ENCODE peak calls at places on chromosomes 11 and 22, in eight cellular contexts. Y is fibroblast of the aortic adventitia, H is upper lobe of right lung, U is MG63, D is HAP-1, Q is mammary epithelial cell, W is astrocyte of the spinal cord, G is bronchial epithelial cell. F is an unnamed sample.

GRCh38 chr22:37254206-37254866 is 10.3 kb upstream of the RAC2 start:
- DNase-seq in Y (peak; percentile 78), H (peak; percentile 5), U (peak; percentile 41), D (no peak), Q (peak; percentile 76), W (peak; percentile 73), G (peak; percentile 83), F (peak; percentile 27)

GRCh38 chr11:121665211-121665838 is 212.6 kb upstream of the SORL1-AS1 start:
- DNase-seq in Y (no peak), H (no peak), U (no peak), D (no peak), Q (no peak), W (no peak), G (no peak), F (no peak)

GRCh38 chr11:7413961-7414728 is 71.2 kb upstream of the OLFML1 start:
- DNase-seq in Y (no peak), H (no peak), U (no peak), D (no peak), Q (no peak), W (no peak), G (peak; percentile 68), F (no peak)

GRCh38 chr11:102109896-102110760 is at the start of gene YAP1:
- DNase-seq in Y (peak; percentile 91), H (peak; percentile 95), U (peak; percentile 98), D (peak; percentile 93), Q (peak; percentile 95), W (peak; percentile 97), G (peak; percentile 67), F (peak; percentile 93)

GRCh38 chr22:37503850-37504249 is 15.4 kb downstream of the CARD10 start:
- DNase-seq in Y (no peak), H (peak; percentile 60), U (no peak), D (no peak), Q (no peak), W (no peak), G (no peak), F (no peak)

GRCh38 chr22:47795477-47796127 is 1033.2 kb downstream of the TBC1D22A start:
- DNase-seq in Y (no peak), H (no peak), U (no peak), D (no peak), Q (no peak), W (no peak), G (no peak), F (no peak)

GRCh38 chr11:118961591-118961990 is 5.5 kb downstream of the UPK2 start:
- DNase-seq in Y (no peak), H (no peak), U (no peak), D (no peak), Q (no peak), W (no peak), G (no peak), F (peak; percentile 56)

GRCh38 chr22:49418341-49418894 is 409.3 kb downstream of the BRD1 start:
- DNase-seq in Y (no peak), H (no peak), U (no peak), D (no peak), Q (no peak), W (no peak), G (no peak), F (no peak)

GRCh38 chr11:131491503-131491902 is 121.1 kb downstream of the NTM start:
- DNase-seq in Y (peak; percentile 8), H (no peak), U (no peak), D (no peak), Q (peak; percentile 21), W (no peak), G (peak; percentile 84), F (no peak)

GRCh38 chr11:66329165-66329673 is 7.0 kb downstream of the RIN1 start:
- DNase-seq in Y (no peak), H (no peak), U (no peak), D (no peak), Q (no peak), W (no peak), G (no peak), F (peak; percentile 40)

GRCh38 chr11:57395905-57396623 is 5.6 kb upstream of the PRG2 start:
- DNase-seq in Y (no peak), H (no peak), U (no peak), D (no peak), Q (no peak), W (no peak), G (no peak), F (no peak)

GRCh38 chr22:48242461-48242864 is 1480.0 kb downstream of the TBC1D22A start:
- DNase-seq in Y (no peak), H (no peak), U (no peak), D (no peak), Q (no peak), W (no peak), G (no peak), F (no peak)

GRCh38 chr11:106173291-106173690 is 95.8 kb downstream of the AASDHPPT start:
- DNase-seq in Y (no peak), H (no peak), U (no peak), D (no peak), Q (no peak), W (no peak), G (no peak), F (no peak)

GRCh38 chr11:60831143-60831500 is 10.8 kb upstream of the CCDC86 start:
- DNase-seq in Y (peak; percentile 80), H (peak; percentile 91), U (peak; percentile 65), D (peak; percentile 86), Q (peak; percentile 72), W (peak; percentile 79), G (peak; percentile 76), F (peak; percentile 95)

GRCh38 chr22:28759861-28760560 is 12.5 kb upstream of the CCDC117 start:
- DNase-seq in Y (no peak), H (no peak), U (no peak), D (peak; percentile 18), Q (peak; percentile 20), W (peak; percentile 27), G (peak; percentile 25), F (no peak)

GRCh38 chr22:23383491-23384450 is 196.3 kb downstream of the IGLL1 start:
- DNase-seq in Y (no peak), H (peak; percentile 66), U (no peak), D (peak; percentile 5), Q (no peak), W (no peak), G (no peak), F (peak; percentile 73)

GRCh38 chr22:41237707-41238569 is 2.8 kb downstream of the CHADL start:
- DNase-seq in Y (no peak), H (peak; percentile 94), U (no peak), D (peak; percentile 74), Q (peak; percentile 67), W (peak; percentile 22), G (peak; percentile 49), F (peak; percentile 86)

GRCh38 chr22:41239443-41240128 is 1.1 kb downstream of the CHADL start:
- DNase-seq in Y (no peak), H (no peak), U (no peak), D (no peak), Q (no peak), W (no peak), G (no peak), F (no peak)

GRCh38 chr22:41238570-41239442 is 1.9 kb downstream of the CHADL start:
- DNase-seq in Y (no peak), H (no peak), U (no peak), D (no peak), Q (no peak), W (no peak), G (no peak), F (no peak)

GRCh38 chr22:41234815-41235687 is 5.7 kb downstream of the CHADL start:
- DNase-seq in Y (no peak), H (no peak), U (peak; percentile 53), D (no peak), Q (no peak), W (no peak), G (no peak), F (no peak)

DNA sequence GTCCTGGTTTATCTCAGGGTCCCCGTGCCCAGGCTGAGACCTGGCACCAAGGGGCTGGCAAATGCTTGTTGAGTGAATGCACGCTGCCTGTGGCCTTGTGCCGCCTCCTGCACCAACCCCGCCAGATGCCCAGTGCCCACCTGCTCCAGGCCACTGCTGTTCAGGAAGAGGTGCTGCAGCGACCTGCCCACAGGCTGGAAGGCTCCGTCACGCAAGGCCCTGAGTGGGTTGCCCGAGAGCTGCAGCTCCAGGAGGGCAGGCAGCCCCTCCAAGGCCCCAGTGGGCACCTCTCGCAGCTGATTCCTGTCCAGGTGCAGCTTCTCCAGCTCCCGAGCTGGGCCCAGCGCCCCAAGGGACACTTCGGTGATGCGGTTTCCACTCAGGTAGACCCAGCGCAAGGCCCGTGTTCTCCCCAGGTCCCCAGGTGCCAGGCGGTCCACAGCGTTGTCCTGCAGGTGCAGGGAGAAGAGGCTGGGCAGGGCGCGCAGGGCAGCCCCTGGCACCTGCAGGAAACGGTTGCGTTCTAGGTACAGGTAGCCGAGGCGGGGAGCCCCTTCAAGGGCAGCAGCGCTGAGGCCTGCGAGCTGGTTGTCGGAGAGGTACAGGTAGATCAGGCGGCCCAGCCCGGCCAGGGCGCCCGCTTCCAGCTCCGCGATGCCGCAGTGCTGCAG is 3.6 kb downstream of the CHADL start:
- DNase-seq in Y (no peak), H (no peak), U (no peak), D (no peak), Q (no peak), W (no peak), G (no peak), F (no peak)
- H3K4me3 ChIP-seq in Y (no peak overlapping the region), H (peak overlapping the region; percentile 47), U (no peak overlapping the region), D (no peak overlapping the region), Q (no peak overlapping the region), W (peak overlapping the region; percentile 13), G (peak overlapping the region; percentile 39), F (peak overlapping the region; percentile 15)

GRCh38 chr22:42343551-42344081 is 73.2 kb upstream of the TCF20 start:
- DNase-seq in Y (no peak), H (no peak), U (peak; percentile 47), D (peak; percentile 54), Q (no peak), W (no peak), G (no peak), F (no peak)
- H3K4me3 ChIP-seq in Y (peak overlapping the region; percentile 56), H (peak overlapping the region; percentile 45), U (no peak overlapping the region), D (no peak overlapping the region), Q (no peak overlapping the region), W (no peak overlapping the region), G (peak overlapping the region; percentile 23), F (peak overlapping the region; percentile 32)

GRCh38 chr22:43891360-43892182 is at the start of gene PNPLA5:
- DNase-seq in Y (no peak), H (peak; percentile 68), U (no peak), D (peak; percentile 40), Q (no peak), W (no peak), G (no peak), F (peak; percentile 71)
- H3K4me3 ChIP-seq in Y (peak within 1 kb of the TSS; percentile 44), H (no peak within 1 kb of the TSS), U (no peak within 1 kb of the TSS), D (peak within 1 kb of the TSS; percentile 4), Q (no peak within 1 kb of the TSS), W (no peak within 1 kb of the TSS), G (no peak within 1 kb of the TSS), F (no peak within 1 kb of the TSS)

GRCh38 chr11:125264091-125265022 is 99.8 kb downstream of the PKNOX2 start:
- DNase-seq in Y (no peak), H (no peak), U (no peak), D (no peak), Q (no peak), W (no peak), G (no peak), F (no peak)

GRCh38 chr11:125261471-125262087 is 97.0 kb downstream of the PKNOX2 start:
- DNase-seq in Y (no peak), H (no peak), U (peak; percentile 40), D (no peak), Q (no peak), W (no peak), G (no peak), F (no peak)

GRCh38 chr11:125262194-125262824 is 97.8 kb downstream of the PKNOX2 start:
- DNase-seq in Y (no peak), H (no peak), U (no peak), D (no peak), Q (no peak), W (no peak), G (no peak), F (no peak)

GRCh38 chr11:125262825-125263218 is 98.3 kb downstream of the PKNOX2 start:
- DNase-seq in Y (peak; percentile 46), H (no peak), U (peak; percentile 68), D (no peak), Q (no peak), W (no peak), G (no peak), F (no peak)

GRCh38 chr11:125263268-125263790 is 98.8 kb downstream of the PKNOX2 start:
- DNase-seq in Y (peak; percentile 99), H (peak; percentile 82), U (peak; percentile 100), D (peak; percentile 69), Q (peak; percentile 13), W (peak; percentile 100), G (no peak), F (peak; percentile 89)
- H3K4me3 ChIP-seq in Y (no peak overlapping the region), H (no peak overlapping the region), U (no peak overlapping the region), D (no peak overlapping the region), Q (no peak overlapping the region), W (no peak overlapping the region), G (no peak overlapping the region), F (no peak overlapping the region)